ENCODE peak calls at places on chromosomes 1 and 21, in ten cellular contexts. P is stimulated activated CD8-positive, alpha-beta memory T cell treated with anti-CD3 and anti-CD28 coated beads, Interleukin-4, amount 100 ng/mL, for 1 hour; V is AG04450; B is activated naive CD4-positive, alpha-beta T cell; L is T-cell; D is NCI-H2081 treated with DMSO at 0.1 percent for 48 hours; U is NCI-H1694; G is neural crest cell; I is EL; W is dorsolateral prefrontal cortex. C is an unnamed sample.

GRCh38 chr21:44767834-44768831 is 33.5 kb downstream of the UBE2G2 start:
- DNase-seq in P (no peak), V (no peak), B (no peak), L (no peak), D (no peak), U (no peak), G (no peak), I (no peak), W (no peak), C (no peak)

GRCh38 chr1:150009604-150010387 is 730 bp downstream of the OTUD7B start:
- DNase-seq in P (peak), V (peak), B (peak), L (peak), D (no peak), U (peak), G (no peak), I (peak), W (peak), C (peak)

GRCh38 chr1:27044613-27045091 is 32.0 kb upstream of the TENT5B start:
- DNase-seq in P (peak), V (peak), B (peak), L (peak), D (no peak), U (peak), G (peak), I (peak), W (peak), C (peak)

GRCh38 chr1:229716064-229716463 is 90.0 kb downstream of the URB2 start:
- DNase-seq in P (no peak), V (no peak), B (no peak), L (no peak), D (no peak), U (no peak), G (no peak), I (no peak), W (no peak), C (no peak)

GRCh38 chr1:110780600-110781484 is 92.1 kb upstream of the CD53 start:
- DNase-seq in P (peak), V (peak), B (peak), L (peak), D (no peak), U (peak), G (peak), I (peak), W (peak), C (peak)

GRCh38 chr1:15410223-15410883 is 665 bp downstream of the EFHD2 start:
- DNase-seq in P (no peak), V (no peak), B (no peak), L (no peak), D (no peak), U (no peak), G (no peak), I (no peak), W (no peak), C (no peak)

GRCh38 chr1:10774615-10775310 is 21.7 kb downstream of the CASZ1 start:
- DNase-seq in P (no peak), V (no peak), B (no peak), L (no peak), D (no peak), U (no peak), G (no peak), I (no peak), W (no peak), C (no peak)

GRCh38 chr1:213244664-213245091 is 193.6 kb downstream of the RPS6KC1 start:
- DNase-seq in P (no peak), V (peak), B (no peak), L (no peak), D (peak), U (peak), G (peak), I (peak), W (no peak), C (peak)

GRCh38 chr1:185720633-185721272 is 13.4 kb upstream of the HMCN1 start:
- DNase-seq in P (no peak), V (no peak), B (no peak), L (no peak), D (no peak), U (peak), G (no peak), I (peak), W (no peak), C (peak)

GRCh38 chr1:212698467-212699103 is 1.1 kb downstream of the BATF3 start:
- DNase-seq in P (no peak), V (no peak), B (no peak), L (no peak), D (no peak), U (no peak), G (no peak), I (no peak), W (no peak), C (no peak)

GRCh38 chr1:170670751-170671628 is 7.1 kb downstream of the PRRX1 start:
- DNase-seq in P (no peak), V (no peak), B (no peak), L (no peak), D (no peak), U (no peak), G (peak), I (no peak), W (no peak), C (no peak)

GRCh38 chr1:23791434-23792047 is 596 bp downstream of the LYPLA2 start:
- DNase-seq in P (no peak), V (no peak), B (no peak), L (no peak), D (no peak), U (no peak), G (no peak), I (peak), W (no peak), C (peak)

GRCh38 chr1:33612877-33613487 is 140.5 kb downstream of the ZSCAN20 start:
- DNase-seq in P (no peak), V (peak), B (no peak), L (no peak), D (no peak), U (peak), G (peak), I (peak), W (peak), C (peak)

GRCh38 chr1:153127296-153127695 is 14.0 kb upstream of the SPRR2F start:
- DNase-seq in P (no peak), V (no peak), B (no peak), L (no peak), D (no peak), U (no peak), G (no peak), I (no peak), W (no peak), C (no peak)

GRCh38 chr1:3778590-3779264 is 6.2 kb downstream of the SMIM1 start:
- DNase-seq in P (no peak), V (no peak), B (no peak), L (no peak), D (no peak), U (no peak), G (no peak), I (no peak), W (peak), C (no peak)

GRCh38 chr1:162279099-162279498 is 97.6 kb downstream of the SPATA46 start:
- DNase-seq in P (no peak), V (no peak), B (no peak), L (no peak), D (no peak), U (no peak), G (no peak), I (no peak), W (no peak), C (no peak)

GRCh38 chr1:197199923-197200467 is 53.5 kb upstream of the ASPM start:
- DNase-seq in P (no peak), V (no peak), B (no peak), L (no peak), D (no peak), U (no peak), G (no peak), I (no peak), W (no peak), C (peak)

GRCh38 chr1:19710825-19711611 is 46.3 kb downstream of the HTR6 start:
- DNase-seq in P (no peak), V (no peak), B (no peak), L (no peak), D (no peak), U (no peak), G (no peak), I (no peak), W (no peak), C (no peak)

GRCh38 chr1:183760661-183761060 is 44.3 kb upstream of the RGL1 start:
- DNase-seq in P (no peak), V (no peak), B (no peak), L (no peak), D (no peak), U (no peak), G (no peak), I (no peak), W (no peak), C (no peak)

GRCh38 chr1:176612791-176613190 is 149.8 kb downstream of the PAPPA2 start:
- DNase-seq in P (no peak), V (no peak), B (no peak), L (no peak), D (no peak), U (no peak), G (no peak), I (no peak), W (no peak), C (no peak)

GRCh38 chr21:45998276-45998701 is 16.7 kb downstream of the COL6A1 start:
- DNase-seq in P (no peak), V (no peak), B (no peak), L (no peak), D (no peak), U (no peak), G (no peak), I (no peak), W (peak), C (no peak)

C was measured in RPMI7951.